ENCODE peak calls at places on chromosomes 5 and 9, in four cellular contexts. One of them, this sample, is unnamed.

GRCh38 chr5:133820516-133820915 is 147.9 kb downstream of the C5orf15 start:
- DNase-seq in GOT3: no peak
- DNase-seq in endothelial cell: no peak
- DNase-seq in stimulated activated CD4-positive, alpha-beta T cell treated with anti-CD3 and anti-CD28 coated beads, Interleukin-4, amount 100 ng/mL, for 48 hours: no peak
- DNase-seq in this sample: no peak

GRCh38 chr5:102018279-102018678 is 277.8 kb downstream of the SLCO4C1 start:
- DNase-seq in stimulated activated CD4-positive, alpha-beta T cell treated with anti-CD3 and anti-CD28 coated beads, Interleukin-4, amount 100 ng/mL, for 48 hours: no peak
- DNase-seq in endothelial cell: no peak
- DNase-seq in GOT3: no peak
- DNase-seq in this sample: no peak

GRCh38 chr5:28576022-28576421 is 1537.6 kb upstream of the CDH9 start:
- DNase-seq in stimulated activated CD4-positive, alpha-beta T cell treated with anti-CD3 and anti-CD28 coated beads, Interleukin-4, amount 100 ng/mL, for 48 hours: no peak
- DNase-seq in endothelial cell: no peak
- DNase-seq in GOT3: no peak
- DNase-seq in this sample: no peak

GRCh38 chr5:172630961-172631360 is 10.1 kb upstream of the NEURL1B start:
- DNase-seq in endothelial cell: no peak
- DNase-seq in stimulated activated CD4-positive, alpha-beta T cell treated with anti-CD3 and anti-CD28 coated beads, Interleukin-4, amount 100 ng/mL, for 48 hours: no peak
- DNase-seq in GOT3: no peak
- DNase-seq in this sample: no peak

GRCh38 chr9:92535940-92536850 is at the start of gene ECM2:
- DNase-seq in stimulated activated CD4-positive, alpha-beta T cell treated with anti-CD3 and anti-CD28 coated beads, Interleukin-4, amount 100 ng/mL, for 48 hours: no peak
- DNase-seq in GOT3: no peak
- DNase-seq in endothelial cell: no peak
- DNase-seq in this sample: no peak

GRCh38 chr9:81626511-81626910 is 62.8 kb downstream of the TLE1 start:
- DNase-seq in stimulated activated CD4-positive, alpha-beta T cell treated with anti-CD3 and anti-CD28 coated beads, Interleukin-4, amount 100 ng/mL, for 48 hours: no peak
- DNase-seq in endothelial cell: no peak
- DNase-seq in GOT3: no peak
- DNase-seq in this sample: no peak

GRCh38 chr9:84254972-84255371 is 85.6 kb downstream of the SLC28A3 start:
- DNase-seq in GOT3: no peak
- DNase-seq in endothelial cell: no peak
- DNase-seq in stimulated activated CD4-positive, alpha-beta T cell treated with anti-CD3 and anti-CD28 coated beads, Interleukin-4, amount 100 ng/mL, for 48 hours: no peak
- DNase-seq in this sample: no peak

GRCh38 chr5:23506329-23507236 is 826 bp upstream of the PRDM9 start:
- DNase-seq in endothelial cell: no peak
- DNase-seq in GOT3: no peak
- DNase-seq in stimulated activated CD4-positive, alpha-beta T cell treated with anti-CD3 and anti-CD28 coated beads, Interleukin-4, amount 100 ng/mL, for 48 hours: no peak
- DNase-seq in this sample: no peak

GRCh38 chr9:79974806-79975422 is 403.1 kb downstream of the TLE4 start:
- DNase-seq in stimulated activated CD4-positive, alpha-beta T cell treated with anti-CD3 and anti-CD28 coated beads, Interleukin-4, amount 100 ng/mL, for 48 hours: no peak
- DNase-seq in endothelial cell: no peak
- DNase-seq in GOT3: no peak
- DNase-seq in this sample: no peak

GRCh38 chr5:122906768-122907167 is 61.4 kb downstream of the SNX24 start:
- DNase-seq in endothelial cell: no peak
- DNase-seq in GOT3: no peak
- DNase-seq in stimulated activated CD4-positive, alpha-beta T cell treated with anti-CD3 and anti-CD28 coated beads, Interleukin-4, amount 100 ng/mL, for 48 hours: no peak
- DNase-seq in this sample: no peak

GRCh38 chr5:160905285-160905684 is 53.3 kb upstream of the ATP10B start:
- DNase-seq in endothelial cell: no peak
- DNase-seq in stimulated activated CD4-positive, alpha-beta T cell treated with anti-CD3 and anti-CD28 coated beads, Interleukin-4, amount 100 ng/mL, for 48 hours: no peak
- DNase-seq in GOT3: no peak
- DNase-seq in this sample: no peak

GRCh38 chr5:180467989-180468731 is 26.0 kb upstream of the CNOT6 start:
- DNase-seq in endothelial cell: no peak
- DNase-seq in GOT3: no peak
- DNase-seq in stimulated activated CD4-positive, alpha-beta T cell treated with anti-CD3 and anti-CD28 coated beads, Interleukin-4, amount 100 ng/mL, for 48 hours: no peak
- DNase-seq in this sample: no peak

GRCh38 chr9:36163049-36163839 is 5.9 kb upstream of the CCIN start:
- DNase-seq in stimulated activated CD4-positive, alpha-beta T cell treated with anti-CD3 and anti-CD28 coated beads, Interleukin-4, amount 100 ng/mL, for 48 hours: no peak
- DNase-seq in endothelial cell: peak; percentile 47
- DNase-seq in GOT3: no peak
- DNase-seq in this sample: no peak

GRCh38 chr5:57466544-57466943 is 16.1 kb downstream of the ACTBL2 start:
- DNase-seq in stimulated activated CD4-positive, alpha-beta T cell treated with anti-CD3 and anti-CD28 coated beads, Interleukin-4, amount 100 ng/mL, for 48 hours: no peak
- DNase-seq in endothelial cell: no peak
- DNase-seq in GOT3: no peak
- DNase-seq in this sample: no peak

GRCh38 chr5:151138114-151138513 is 19.5 kb downstream of the ANXA6 start:
- DNase-seq in endothelial cell: no peak
- DNase-seq in GOT3: no peak
- DNase-seq in stimulated activated CD4-positive, alpha-beta T cell treated with anti-CD3 and anti-CD28 coated beads, Interleukin-4, amount 100 ng/mL, for 48 hours: no peak
- DNase-seq in this sample: no peak

GRCh38 chr9:137320555-137321384 is 18.7 kb upstream of the NRARP start:
- DNase-seq in stimulated activated CD4-positive, alpha-beta T cell treated with anti-CD3 and anti-CD28 coated beads, Interleukin-4, amount 100 ng/mL, for 48 hours: no peak
- DNase-seq in GOT3: no peak
- DNase-seq in endothelial cell: peak; percentile 80
- DNase-seq in this sample: peak; percentile 40

GRCh38 chr5:33023649-33024048 is 312.5 kb downstream of the NPR3 start:
- DNase-seq in GOT3: no peak
- DNase-seq in endothelial cell: no peak
- DNase-seq in stimulated activated CD4-positive, alpha-beta T cell treated with anti-CD3 and anti-CD28 coated beads, Interleukin-4, amount 100 ng/mL, for 48 hours: no peak
- DNase-seq in this sample: no peak

GRCh38 chr9:92669527-92669889 is 423 bp downstream of the IPPK start:
- DNase-seq in stimulated activated CD4-positive, alpha-beta T cell treated with anti-CD3 and anti-CD28 coated beads, Interleukin-4, amount 100 ng/mL, for 48 hours: peak; percentile 8
- DNase-seq in GOT3: no peak
- DNase-seq in endothelial cell: peak; percentile 50
- DNase-seq in this sample: no peak

GRCh38 chr9:23824241-23825142 is 1.5 kb downstream of the ELAVL2 start:
- DNase-seq in GOT3: no peak
- DNase-seq in stimulated activated CD4-positive, alpha-beta T cell treated with anti-CD3 and anti-CD28 coated beads, Interleukin-4, amount 100 ng/mL, for 48 hours: no peak
- DNase-seq in endothelial cell: peak; percentile 61
- DNase-seq in this sample: no peak

GRCh38 chr9:130445268-130445983 is 665 bp downstream of the ASS1 start:
- DNase-seq in endothelial cell: peak; percentile 42
- DNase-seq in stimulated activated CD4-positive, alpha-beta T cell treated with anti-CD3 and anti-CD28 coated beads, Interleukin-4, amount 100 ng/mL, for 48 hours: no peak
- DNase-seq in GOT3: no peak
- DNase-seq in this sample: no peak

GRCh38 chr9:5671711-5672353 is 42.9 kb downstream of the RIC1 start:
- DNase-seq in GOT3: no peak
- DNase-seq in stimulated activated CD4-positive, alpha-beta T cell treated with anti-CD3 and anti-CD28 coated beads, Interleukin-4, amount 100 ng/mL, for 48 hours: no peak
- DNase-seq in endothelial cell: no peak
- DNase-seq in this sample: no peak

This sample was measured in GM12892.